ENCODE peak calls at places on chromosomes 1 and 21, in six cellular contexts. One of them, this sample, is unnamed. For H3K4me1, the result is how much of the 10 kb centered on the place peaks cover.

GRCh38 chr1:96370752-96371151 is 350.8 kb upstream of the PTBP2 start:
- DNase-seq in A549: no peak
- DNase-seq in psoas muscle: no peak
- DNase-seq in mesendoderm: no peak
- DNase-seq in neuronal stem cell: no peak
- DNase-seq in SJSA1: peak
- DNase-seq in this sample: no peak

GRCh38 chr1:185008746-185009360 is 34.5 kb upstream of the NIBAN1 start:
- DNase-seq in A549: no peak
- DNase-seq in psoas muscle: no peak
- DNase-seq in mesendoderm: no peak
- DNase-seq in neuronal stem cell: no peak
- DNase-seq in SJSA1: no peak
- DNase-seq in this sample: no peak

GRCh38 chr1:3483801-3484444 is 29.5 kb downstream of the ARHGEF16 start:
- DNase-seq in A549: peak
- DNase-seq in psoas muscle: peak
- DNase-seq in mesendoderm: peak
- DNase-seq in neuronal stem cell: no peak
- DNase-seq in SJSA1: peak
- DNase-seq in this sample: peak

GRCh38 chr1:21344750-21345443 is 54.6 kb upstream of the ECE1 start:
- DNase-seq in A549: no peak
- DNase-seq in psoas muscle: no peak
- DNase-seq in mesendoderm: no peak
- DNase-seq in neuronal stem cell: no peak
- DNase-seq in SJSA1: no peak
- DNase-seq in this sample: peak

GRCh38 chr1:234934611-234935033 is 194.0 kb downstream of the TOMM20 start:
- DNase-seq in A549: no peak
- DNase-seq in psoas muscle: no peak
- DNase-seq in mesendoderm: no peak
- DNase-seq in neuronal stem cell: no peak
- DNase-seq in SJSA1: peak
- DNase-seq in this sample: no peak

GRCh38 chr21:38268859-38269566 is 12.2 kb downstream of the KCNJ15 start:
- DNase-seq in A549: no peak
- DNase-seq in psoas muscle: no peak
- DNase-seq in mesendoderm: no peak
- DNase-seq in neuronal stem cell: no peak
- DNase-seq in SJSA1: no peak
- DNase-seq in this sample: no peak

GRCh38 chr1:94543893-94544635 is 2.5 kb upstream of the F3 start:
- DNase-seq in A549: no peak
- DNase-seq in psoas muscle: no peak
- DNase-seq in mesendoderm: no peak
- DNase-seq in neuronal stem cell: no peak
- DNase-seq in SJSA1: no peak
- DNase-seq in this sample: no peak

GRCh38 chr1:3154081-3154795 is 85.2 kb downstream of the PRDM16 start:
- DNase-seq in A549: no peak
- DNase-seq in psoas muscle: no peak
- DNase-seq in mesendoderm: no peak
- DNase-seq in neuronal stem cell: no peak
- DNase-seq in SJSA1: no peak
- DNase-seq in this sample: no peak

GRCh38 chr1:111571987-111572386 is 47.6 kb upstream of the RAP1A start:
- DNase-seq in A549: no peak
- DNase-seq in psoas muscle: no peak
- DNase-seq in mesendoderm: peak
- DNase-seq in neuronal stem cell: peak
- DNase-seq in SJSA1: no peak
- DNase-seq in this sample: no peak

GRCh38 chr21:26842300-26842699 is 2.9 kb downstream of the ADAMTS1 start:
- DNase-seq in A549: no peak
- DNase-seq in psoas muscle: no peak
- DNase-seq in mesendoderm: no peak
- DNase-seq in neuronal stem cell: no peak
- DNase-seq in SJSA1: peak
- DNase-seq in this sample: no peak

GRCh38 chr1:17304155-17304826 is 3.7 kb upstream of the PADI4 start:
- DNase-seq in A549: no peak
- DNase-seq in psoas muscle: no peak
- DNase-seq in mesendoderm: peak
- DNase-seq in neuronal stem cell: no peak
- DNase-seq in SJSA1: no peak
- DNase-seq in this sample: no peak

GRCh38 chr1:5966543-5967205 is 25.6 kb downstream of the NPHP4 start:
- DNase-seq in A549: no peak
- DNase-seq in psoas muscle: no peak
- DNase-seq in mesendoderm: peak
- DNase-seq in neuronal stem cell: no peak
- DNase-seq in SJSA1: no peak
- DNase-seq in this sample: no peak

GRCh38 chr1:111399792-111400610 is 27.5 kb downstream of the OVGP1 start:
- DNase-seq in A549: peak
- DNase-seq in psoas muscle: no peak
- DNase-seq in mesendoderm: peak
- DNase-seq in neuronal stem cell: peak
- DNase-seq in SJSA1: no peak
- DNase-seq in this sample: peak

GRCh38 chr1:190904091-190904695 is 426.5 kb upstream of the BRINP3 start:
- DNase-seq in A549: no peak
- DNase-seq in psoas muscle: no peak
- DNase-seq in mesendoderm: no peak
- DNase-seq in neuronal stem cell: no peak
- DNase-seq in SJSA1: no peak
- DNase-seq in this sample: no peak

GRCh38 chr21:27040738-27041137 is 73.8 kb upstream of the ADAMTS5 start:
- DNase-seq in A549: no peak
- DNase-seq in psoas muscle: no peak
- DNase-seq in mesendoderm: peak
- DNase-seq in neuronal stem cell: no peak
- DNase-seq in SJSA1: no peak
- DNase-seq in this sample: no peak

GRCh38 chr1:87864676-87865075 is 536.0 kb downstream of the LMO4 start:
- DNase-seq in A549: no peak
- DNase-seq in psoas muscle: no peak
- DNase-seq in mesendoderm: no peak
- DNase-seq in neuronal stem cell: no peak
- DNase-seq in SJSA1: no peak
- DNase-seq in this sample: no peak

GRCh38 chr1:34918609-34919561 is 10.6 kb downstream of the DLGAP3 start:
- DNase-seq in A549: no peak
- DNase-seq in psoas muscle: peak
- DNase-seq in mesendoderm: peak
- DNase-seq in neuronal stem cell: no peak
- DNase-seq in SJSA1: peak
- DNase-seq in this sample: no peak

GRCh38 chr1:86942743-86943142 is 28.3 kb downstream of the HS2ST1 start:
- DNase-seq in A549: no peak
- DNase-seq in psoas muscle: no peak
- DNase-seq in mesendoderm: no peak
- DNase-seq in neuronal stem cell: no peak
- DNase-seq in SJSA1: no peak
- DNase-seq in this sample: no peak

GRCh38 chr1:38076038-38076437 is 29.4 kb upstream of the POU3F1 start:
- DNase-seq in A549: no peak
- DNase-seq in psoas muscle: no peak
- DNase-seq in mesendoderm: peak
- DNase-seq in neuronal stem cell: peak
- DNase-seq in SJSA1: no peak
- DNase-seq in this sample: no peak

GRCh38 chr1:4658643-4659042 is 4.2 kb downstream of the AJAP1 start:
- DNase-seq in A549: no peak
- DNase-seq in psoas muscle: no peak
- DNase-seq in mesendoderm: no peak
- DNase-seq in neuronal stem cell: no peak
- DNase-seq in SJSA1: no peak
- DNase-seq in this sample: no peak

GRCh38 chr1:202593845-202594244 is 116.4 kb downstream of the SYT2 start:
- DNase-seq in A549: no peak
- DNase-seq in psoas muscle: no peak
- DNase-seq in mesendoderm: no peak
- DNase-seq in neuronal stem cell: no peak
- DNase-seq in SJSA1: no peak
- DNase-seq in this sample: no peak

GRCh38 chr21:42332557-42332956 is 17.3 kb upstream of the TFF3 start:
- DNase-seq in A549: no peak
- DNase-seq in psoas muscle: no peak
- DNase-seq in mesendoderm: no peak
- DNase-seq in neuronal stem cell: no peak
- DNase-seq in SJSA1: peak
- DNase-seq in this sample: peak

GRCh38 chr1:31637915-31638673 is 6.6 kb downstream of the PEF1 start:
- DNase-seq in A549: no peak
- DNase-seq in psoas muscle: no peak
- DNase-seq in mesendoderm: no peak
- DNase-seq in neuronal stem cell: no peak
- DNase-seq in SJSA1: no peak
- DNase-seq in this sample: peak

DNA sequence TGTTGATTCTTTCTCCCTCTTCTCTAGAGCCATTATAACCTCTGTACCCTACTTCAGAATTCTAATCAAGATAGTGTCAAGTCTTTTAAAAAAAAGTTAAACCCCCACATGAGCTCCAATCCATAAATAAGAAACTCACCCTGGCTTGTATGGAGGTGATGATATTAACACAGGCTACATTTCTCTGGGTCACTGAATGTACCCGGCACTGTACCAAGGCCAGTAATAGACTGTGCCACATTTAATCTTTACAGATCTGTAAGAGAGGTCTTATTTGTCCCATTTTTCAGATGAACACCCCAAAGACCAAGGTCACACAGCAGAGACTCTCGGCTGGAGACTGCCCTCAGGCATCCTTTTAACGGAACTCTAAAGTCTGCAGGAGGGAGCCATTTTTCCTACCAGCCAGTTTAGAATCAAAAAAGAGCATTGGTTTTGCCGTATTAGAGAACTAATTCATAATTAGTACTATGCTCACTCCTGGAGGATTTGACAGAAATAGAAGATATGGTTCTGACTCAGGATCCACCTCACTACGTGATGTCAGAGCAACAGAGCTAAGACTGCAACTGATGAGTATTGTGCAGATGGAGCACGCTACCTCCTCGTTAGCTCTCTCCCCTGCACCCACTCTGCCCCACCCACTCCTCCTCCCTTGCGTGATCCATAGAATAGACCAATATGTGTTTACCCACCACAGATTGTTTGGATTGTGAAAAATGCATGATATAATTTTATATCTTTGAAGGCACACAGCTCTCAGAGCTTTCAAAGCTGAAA is 217.1 kb upstream of the HOOK1 start:
- DNase-seq in A549: no peak
- DNase-seq in psoas muscle: no peak
- DNase-seq in mesendoderm: no peak
- DNase-seq in neuronal stem cell: no peak
- DNase-seq in SJSA1: peak
- DNase-seq in this sample: no peak
- H3K27ac ChIP-seq in A549: no peak
- H3K27ac ChIP-seq in psoas muscle: peak
- H3K27ac ChIP-seq in mesendoderm: no peak
- H3K27ac ChIP-seq in neuronal stem cell: no peak
- H3K27ac ChIP-seq in SJSA1: peak
- H3K27ac ChIP-seq in this sample: no peak

GRCh38 chr1:8212443-8212920 is 105.4 kb upstream of the SLC45A1 start:
- DNase-seq in A549: no peak
- DNase-seq in psoas muscle: no peak
- DNase-seq in mesendoderm: no peak
- DNase-seq in neuronal stem cell: no peak
- DNase-seq in SJSA1: no peak
- DNase-seq in this sample: no peak

GRCh38 chr1:8213676-8214075 is 104.2 kb upstream of the SLC45A1 start:
- DNase-seq in A549: no peak
- DNase-seq in psoas muscle: no peak
- DNase-seq in mesendoderm: no peak
- DNase-seq in neuronal stem cell: no peak
- DNase-seq in SJSA1: no peak
- DNase-seq in this sample: no peak

GRCh38 chr1:8211251-8211619 is 106.7 kb upstream of the SLC45A1 start:
- DNase-seq in A549: no peak
- DNase-seq in psoas muscle: no peak
- DNase-seq in mesendoderm: no peak
- DNase-seq in neuronal stem cell: no peak
- DNase-seq in SJSA1: no peak
- DNase-seq in this sample: no peak

GRCh38 chr1:8213136-8213535 is 104.8 kb upstream of the SLC45A1 start:
- DNase-seq in A549: no peak
- DNase-seq in psoas muscle: no peak
- DNase-seq in mesendoderm: no peak
- DNase-seq in neuronal stem cell: no peak
- DNase-seq in SJSA1: no peak
- DNase-seq in this sample: no peak

DNA sequence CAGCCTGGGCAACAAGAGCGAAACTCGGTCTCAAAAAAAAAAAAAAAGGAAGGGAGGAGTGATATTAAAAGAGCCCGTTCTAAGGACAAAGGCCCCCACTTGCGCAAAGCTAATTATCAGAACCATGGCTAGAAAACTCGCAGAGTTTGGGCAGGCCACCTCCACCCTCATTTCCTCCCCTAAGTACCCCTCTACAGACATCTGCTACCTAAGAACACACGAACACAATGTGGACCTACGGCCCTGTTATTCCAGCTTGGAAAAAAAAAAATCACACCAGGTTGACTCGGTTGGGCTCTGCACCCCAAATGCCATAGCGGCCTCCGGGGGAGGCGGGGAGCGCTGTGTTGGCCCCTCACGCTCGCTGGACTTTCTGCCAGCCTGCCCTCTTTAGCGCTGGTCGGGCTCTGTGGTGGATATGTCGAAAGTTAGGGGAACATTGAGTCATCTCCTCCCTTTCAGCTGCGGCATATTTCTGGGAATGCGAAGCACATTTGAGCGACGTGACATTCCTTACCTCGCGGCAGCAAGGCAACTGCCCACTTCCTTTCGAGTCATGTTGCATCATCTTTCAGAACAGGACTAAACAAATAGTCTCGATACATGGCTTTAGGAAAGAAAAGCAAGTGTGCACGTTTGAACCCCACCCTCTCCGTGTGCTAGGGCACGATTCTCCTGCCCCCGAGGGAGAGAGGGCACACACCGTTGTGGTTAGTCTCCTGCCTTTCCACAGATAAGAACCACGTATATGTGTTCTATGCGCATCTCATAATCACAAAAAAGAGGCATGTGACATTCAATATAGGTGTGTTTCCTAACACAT is 106.1 kb upstream of the SLC45A1 start:
- DNase-seq in A549: peak
- DNase-seq in psoas muscle: peak
- DNase-seq in mesendoderm: peak
- DNase-seq in neuronal stem cell: no peak
- DNase-seq in SJSA1: peak
- DNase-seq in this sample: no peak
- H3K4me3 ChIP-seq in A549: no peak
- H3K4me3 ChIP-seq in psoas muscle: peak
- H3K4me3 ChIP-seq in mesendoderm: no peak
- H3K4me3 ChIP-seq in neuronal stem cell: no peak
- H3K4me3 ChIP-seq in SJSA1: no peak
- H3K4me3 ChIP-seq in this sample: no peak

GRCh38 chr21:45302082-45303061 is 14.7 kb upstream of the POFUT2 start:
- DNase-seq in A549: no peak
- DNase-seq in psoas muscle: peak
- DNase-seq in mesendoderm: no peak
- DNase-seq in neuronal stem cell: no peak
- DNase-seq in SJSA1: no peak
- DNase-seq in this sample: no peak
- H3K4me1 ChIP-seq in A549: under half
- H3K4me1 ChIP-seq in psoas muscle: under half
- H3K4me1 ChIP-seq in mesendoderm: under half
- H3K4me1 ChIP-seq in neuronal stem cell: under half
- H3K4me1 ChIP-seq in SJSA1: half or more
- H3K4me1 ChIP-seq in this sample: under half

GRCh38 chr1:55826413-55827080 is 611.4 kb upstream of the USP24 start:
- DNase-seq in A549: no peak
- DNase-seq in psoas muscle: no peak
- DNase-seq in mesendoderm: no peak
- DNase-seq in neuronal stem cell: no peak
- DNase-seq in SJSA1: no peak
- DNase-seq in this sample: no peak
- H3K27ac ChIP-seq in A549: peak
- H3K27ac ChIP-seq in psoas muscle: peak
- H3K27ac ChIP-seq in mesendoderm: no peak
- H3K27ac ChIP-seq in neuronal stem cell: no peak
- H3K27ac ChIP-seq in SJSA1: no peak
- H3K27ac ChIP-seq in this sample: no peak